ENCODE peak calls at places on chromosome 6, in nine cellular contexts. U is upper lobe of right lung, B is NCI-H2171 treated with DMSO at 0.1 percent for 48 hours, Q is RCC 7860, M is iris pigment epithelial cell, V is HT-29, J is GM12865, C is HTR-8/SVneo, D is transverse colon. S is an unnamed sample.

GRCh38 chr6:108622601-108623335 is 62.1 kb downstream of the FOXO3 start:
- DNase-seq in U (no peak), B (no peak), Q (peak), M (peak), V (no peak), J (no peak), C (peak), D (peak), S (peak)

GRCh38 chr6:156687875-156688549 is 89.2 kb upstream of the ARID1B start:
- DNase-seq in U (peak), B (no peak), Q (no peak), M (peak), V (peak), J (peak), C (peak), D (peak), S (no peak)

GRCh38 chr6:107274288-107274687 is 159.0 kb upstream of the BEND3 start:
- DNase-seq in U (no peak), B (no peak), Q (no peak), M (no peak), V (no peak), J (no peak), C (no peak), D (no peak), S (no peak)

GRCh38 chr6:127796713-127797112 is 104.1 kb downstream of the THEMIS start:
- DNase-seq in U (no peak), B (no peak), Q (no peak), M (no peak), V (no peak), J (no peak), C (no peak), D (no peak), S (no peak)

GRCh38 chr6:128097019-128097418 is 196.2 kb upstream of the THEMIS start:
- DNase-seq in U (no peak), B (peak), Q (no peak), M (no peak), V (no peak), J (no peak), C (no peak), D (no peak), S (no peak)

GRCh38 chr6:52736145-52736544 is 27.1 kb downstream of the GSTA2 start:
- DNase-seq in U (no peak), B (no peak), Q (no peak), M (no peak), V (no peak), J (no peak), C (no peak), D (no peak), S (no peak)

GRCh38 chr6:129749749-129750120 is 39.8 kb upstream of the ARHGAP18 start:
- DNase-seq in U (no peak), B (no peak), Q (peak), M (peak), V (no peak), J (peak), C (peak), D (no peak), S (peak)

GRCh38 chr6:161168281-161168891 is 105.5 kb downstream of the AGPAT4 start:
- DNase-seq in U (no peak), B (peak), Q (peak), M (peak), V (peak), J (no peak), C (peak), D (no peak), S (peak)

GRCh38 chr6:89035252-89036106 is 45.1 kb upstream of the PNRC1 start:
- DNase-seq in U (peak), B (no peak), Q (peak), M (peak), V (peak), J (no peak), C (peak), D (peak), S (peak)

GRCh38 chr6:158672726-158673125 is 22.9 kb downstream of the SYTL3 start:
- DNase-seq in U (no peak), B (no peak), Q (no peak), M (no peak), V (no peak), J (no peak), C (no peak), D (no peak), S (no peak)

GRCh38 chr6:55980627-55981211 is 105.3 kb upstream of the BMP5 start:
- DNase-seq in U (no peak), B (peak), Q (peak), M (peak), V (peak), J (peak), C (peak), D (no peak), S (peak)

GRCh38 chr6:118650500-118651281 is 700 bp downstream of the CEP85L start:
- DNase-seq in U (peak), B (peak), Q (no peak), M (peak), V (no peak), J (peak), C (peak), D (peak), S (no peak)

GRCh38 chr6:81638366-81638765 is 114.1 kb downstream of the TENT5A start:
- DNase-seq in U (no peak), B (no peak), Q (no peak), M (no peak), V (no peak), J (no peak), C (no peak), D (no peak), S (no peak)

GRCh38 chr6:168278904-168279303 is 40.7 kb downstream of the DACT2 start:
- DNase-seq in U (no peak), B (no peak), Q (no peak), M (no peak), V (no peak), J (no peak), C (no peak), D (peak), S (no peak)

GRCh38 chr6:105993341-105993740 is 92.8 kb upstream of the PRDM1 start:
- DNase-seq in U (no peak), B (no peak), Q (no peak), M (no peak), V (no peak), J (peak), C (no peak), D (no peak), S (no peak)

GRCh38 chr6:3594196-3594595 is 137.3 kb upstream of the SLC22A23 start:
- DNase-seq in U (no peak), B (no peak), Q (no peak), M (no peak), V (no peak), J (no peak), C (no peak), D (no peak), S (no peak)

GRCh38 chr6:21628162-21628561 is 34.6 kb downstream of the SOX4 start:
- DNase-seq in U (no peak), B (no peak), Q (no peak), M (no peak), V (no peak), J (peak), C (no peak), D (no peak), S (no peak)